ENCODE peak calls at places on chromosomes 13 and 19, in ten cellular contexts. One of them, this sample, is unnamed.
A peak's percentile ranks its signal among the peaks of the same experiment; 100 is the strongest.

GRCh38 chr19:56692496-56692895 is 20.9 kb upstream of the ZNF835 start:
- DNase-seq in PC-9: no peak
- DNase-seq in GM23338: no peak
- DNase-seq in IMR-90: no peak
- DNase-seq in PC-3: no peak
- DNase-seq in left ventricle myocardium inferior: no peak
- DNase-seq in mucosa of descending colon: no peak
- DNase-seq in heart right ventricle: no peak
- DNase-seq in psoas muscle: no peak
- DNase-seq in heart left ventricle: no peak
- DNase-seq in this sample: no peak

GRCh38 chr19:12769689-12770088 is 5.7 kb downstream of the HOOK2 start:
- DNase-seq in PC-9: no peak
- DNase-seq in GM23338: peak; percentile 94
- DNase-seq in IMR-90: no peak
- DNase-seq in PC-3: no peak
- DNase-seq in left ventricle myocardium inferior: no peak
- DNase-seq in mucosa of descending colon: peak; percentile 59
- DNase-seq in heart right ventricle: no peak
- DNase-seq in psoas muscle: no peak
- DNase-seq in heart left ventricle: no peak
- DNase-seq in this sample: peak; percentile 32

GRCh38 chr13:35716186-35716585 is 239.7 kb upstream of the MAB21L1 start:
- DNase-seq in PC-9: peak; percentile 56
- DNase-seq in GM23338: no peak
- DNase-seq in IMR-90: peak; percentile 26
- DNase-seq in PC-3: peak; percentile 74
- DNase-seq in left ventricle myocardium inferior: no peak
- DNase-seq in mucosa of descending colon: no peak
- DNase-seq in heart right ventricle: no peak
- DNase-seq in psoas muscle: no peak
- DNase-seq in heart left ventricle: no peak
- DNase-seq in this sample: no peak

GRCh38 chr13:25906211-25906661 is 145.6 kb downstream of the SHISA2 start:
- DNase-seq in PC-9: no peak
- DNase-seq in GM23338: no peak
- DNase-seq in IMR-90: no peak
- DNase-seq in PC-3: no peak
- DNase-seq in left ventricle myocardium inferior: no peak
- DNase-seq in mucosa of descending colon: no peak
- DNase-seq in heart right ventricle: no peak
- DNase-seq in psoas muscle: no peak
- DNase-seq in heart left ventricle: no peak
- DNase-seq in this sample: no peak

GRCh38 chr19:13831560-13832056 is 36.4 kb downstream of the ZSWIM4 start:
- DNase-seq in PC-9: no peak
- DNase-seq in GM23338: no peak
- DNase-seq in IMR-90: no peak
- DNase-seq in PC-3: no peak
- DNase-seq in left ventricle myocardium inferior: no peak
- DNase-seq in mucosa of descending colon: no peak
- DNase-seq in heart right ventricle: no peak
- DNase-seq in psoas muscle: no peak
- DNase-seq in heart left ventricle: no peak
- DNase-seq in this sample: no peak

GRCh38 chr13:52711277-52711676 is 28.3 kb downstream of the CNMD start:
- DNase-seq in PC-9: no peak
- DNase-seq in GM23338: peak; percentile 23
- DNase-seq in IMR-90: no peak
- DNase-seq in PC-3: no peak
- DNase-seq in left ventricle myocardium inferior: no peak
- DNase-seq in mucosa of descending colon: no peak
- DNase-seq in heart right ventricle: no peak
- DNase-seq in psoas muscle: no peak
- DNase-seq in heart left ventricle: no peak
- DNase-seq in this sample: no peak

GRCh38 chr19:18514800-18515682 is 6.8 kb downstream of the ELL start:
- DNase-seq in PC-9: peak; percentile 80
- DNase-seq in GM23338: no peak
- DNase-seq in IMR-90: peak; percentile 67
- DNase-seq in PC-3: peak; percentile 35
- DNase-seq in left ventricle myocardium inferior: peak; percentile 51
- DNase-seq in mucosa of descending colon: peak; percentile 64
- DNase-seq in heart right ventricle: peak; percentile 48
- DNase-seq in psoas muscle: peak; percentile 71
- DNase-seq in heart left ventricle: peak; percentile 49
- DNase-seq in this sample: peak; percentile 54

GRCh38 chr13:30017880-30018279 is 167.5 kb upstream of the UBL3 start:
- DNase-seq in PC-9: no peak
- DNase-seq in GM23338: peak; percentile 43
- DNase-seq in IMR-90: no peak
- DNase-seq in PC-3: no peak
- DNase-seq in left ventricle myocardium inferior: no peak
- DNase-seq in mucosa of descending colon: no peak
- DNase-seq in heart right ventricle: no peak
- DNase-seq in psoas muscle: no peak
- DNase-seq in heart left ventricle: no peak
- DNase-seq in this sample: no peak

GRCh38 chr19:55166530-55167268 is at the start of gene DNAAF3:
- DNase-seq in PC-9: peak; percentile 99
- DNase-seq in GM23338: peak; percentile 99
- DNase-seq in IMR-90: peak; percentile 96
- DNase-seq in PC-3: peak; percentile 99
- DNase-seq in left ventricle myocardium inferior: peak; percentile 91
- DNase-seq in mucosa of descending colon: peak; percentile 93
- DNase-seq in heart right ventricle: peak; percentile 90
- DNase-seq in psoas muscle: peak; percentile 90
- DNase-seq in heart left ventricle: peak; percentile 93
- DNase-seq in this sample: peak; percentile 98

GRCh38 chr13:95296326-95296939 is 4.8 kb downstream of the ABCC4 start:
- DNase-seq in PC-9: peak; percentile 50
- DNase-seq in GM23338: peak; percentile 80
- DNase-seq in IMR-90: no peak
- DNase-seq in PC-3: peak; percentile 54
- DNase-seq in left ventricle myocardium inferior: peak; percentile 42
- DNase-seq in mucosa of descending colon: peak; percentile 72
- DNase-seq in heart right ventricle: peak; percentile 38
- DNase-seq in psoas muscle: peak; percentile 42
- DNase-seq in heart left ventricle: peak; percentile 28
- DNase-seq in this sample: peak; percentile 58

GRCh38 chr13:67043901-67044300 is 186.2 kb downstream of the PCDH9 start:
- DNase-seq in PC-9: no peak
- DNase-seq in GM23338: no peak
- DNase-seq in IMR-90: peak; percentile 57
- DNase-seq in PC-3: no peak
- DNase-seq in left ventricle myocardium inferior: no peak
- DNase-seq in mucosa of descending colon: no peak
- DNase-seq in heart right ventricle: no peak
- DNase-seq in psoas muscle: no peak
- DNase-seq in heart left ventricle: no peak
- DNase-seq in this sample: no peak

GRCh38 chr13:39051157-39051556 is 12.9 kb downstream of the NHLRC3 start:
- DNase-seq in PC-9: no peak
- DNase-seq in GM23338: peak; percentile 46
- DNase-seq in IMR-90: peak; percentile 50
- DNase-seq in PC-3: peak; percentile 52
- DNase-seq in left ventricle myocardium inferior: no peak
- DNase-seq in mucosa of descending colon: no peak
- DNase-seq in heart right ventricle: no peak
- DNase-seq in psoas muscle: no peak
- DNase-seq in heart left ventricle: no peak
- DNase-seq in this sample: no peak

GRCh38 chr13:71751074-71751473 is 115.9 kb downstream of the DACH1 start:
- DNase-seq in PC-9: no peak
- DNase-seq in GM23338: no peak
- DNase-seq in IMR-90: no peak
- DNase-seq in PC-3: no peak
- DNase-seq in left ventricle myocardium inferior: no peak
- DNase-seq in mucosa of descending colon: no peak
- DNase-seq in heart right ventricle: no peak
- DNase-seq in psoas muscle: no peak
- DNase-seq in heart left ventricle: no peak
- DNase-seq in this sample: no peak

GRCh38 chr19:4911786-4912672 is 2.7 kb downstream of the UHRF1 start:
- DNase-seq in PC-9: peak; percentile 90
- DNase-seq in GM23338: peak; percentile 77
- DNase-seq in IMR-90: peak; percentile 100
- DNase-seq in PC-3: peak; percentile 99
- DNase-seq in left ventricle myocardium inferior: peak; percentile 32
- DNase-seq in mucosa of descending colon: peak; percentile 59
- DNase-seq in heart right ventricle: peak; percentile 26
- DNase-seq in psoas muscle: peak; percentile 74
- DNase-seq in heart left ventricle: peak; percentile 48
- DNase-seq in this sample: peak; percentile 54

GRCh38 chr19:34096020-34096915 is 76.0 kb upstream of the LSM14A start:
- DNase-seq in PC-9: no peak
- DNase-seq in GM23338: peak; percentile 83
- DNase-seq in IMR-90: peak; percentile 50
- DNase-seq in PC-3: peak; percentile 72
- DNase-seq in left ventricle myocardium inferior: no peak
- DNase-seq in mucosa of descending colon: peak; percentile 9
- DNase-seq in heart right ventricle: no peak
- DNase-seq in psoas muscle: no peak
- DNase-seq in heart left ventricle: no peak
- DNase-seq in this sample: no peak

DNA sequence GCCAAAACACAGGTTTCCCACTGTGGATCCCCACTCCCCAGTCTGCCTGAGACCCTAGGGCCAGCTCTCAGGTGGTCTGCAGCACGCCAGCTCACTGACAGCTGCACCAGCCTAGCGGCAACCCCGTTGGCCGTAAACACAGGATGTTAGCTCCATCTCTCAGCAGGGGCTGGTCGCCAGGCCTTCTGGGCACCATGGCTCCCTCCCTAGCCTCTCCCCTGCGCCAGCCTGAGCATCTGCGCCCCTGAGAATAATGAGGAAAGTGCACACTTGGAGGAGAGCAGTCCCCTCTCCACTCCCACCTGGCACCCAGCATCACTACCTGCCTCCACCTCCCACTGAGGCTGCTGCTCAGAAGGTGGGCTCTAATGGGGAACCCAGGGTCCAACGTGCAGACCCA is 20.8 kb upstream of the EPHX3 start:
- DNase-seq in PC-9: no peak
- DNase-seq in GM23338: no peak
- DNase-seq in IMR-90: no peak
- DNase-seq in PC-3: no peak
- DNase-seq in left ventricle myocardium inferior: no peak
- DNase-seq in mucosa of descending colon: no peak
- DNase-seq in heart right ventricle: no peak
- DNase-seq in psoas muscle: no peak
- DNase-seq in heart left ventricle: no peak
- DNase-seq in this sample: no peak
- H3K4me1 ChIP-seq in PC-9: peaks cover 39% of the 10 kb centered on the region
- H3K4me1 ChIP-seq in GM23338: peaks cover 6% of the 10 kb centered on the region
- H3K4me1 ChIP-seq in IMR-90: peaks cover 40% of the 10 kb centered on the region
- H3K4me1 ChIP-seq in PC-3: peaks cover 31% of the 10 kb centered on the region
- H3K4me1 ChIP-seq in left ventricle myocardium inferior: peaks cover 68% of the 10 kb centered on the region
- H3K4me1 ChIP-seq in mucosa of descending colon: peaks cover 30% of the 10 kb centered on the region
- H3K4me1 ChIP-seq in heart right ventricle: peaks cover 53% of the 10 kb centered on the region
- H3K4me1 ChIP-seq in psoas muscle: peaks cover 57% of the 10 kb centered on the region
- H3K4me1 ChIP-seq in heart left ventricle: peaks cover 61% of the 10 kb centered on the region
- H3K4me1 ChIP-seq in this sample: peaks cover 2% of the 10 kb centered on the region

GRCh38 chr19:9836021-9836420 is 903 bp downstream of the PIN1 start:
- DNase-seq in PC-9: no peak
- DNase-seq in GM23338: no peak
- DNase-seq in IMR-90: peak; percentile 43
- DNase-seq in PC-3: peak; percentile 59
- DNase-seq in left ventricle myocardium inferior: no peak
- DNase-seq in mucosa of descending colon: no peak
- DNase-seq in heart right ventricle: no peak
- DNase-seq in psoas muscle: no peak
- DNase-seq in heart left ventricle: no peak
- DNase-seq in this sample: no peak
- TF ChIP-seq CTCF in PC-9: no peak
- TF ChIP-seq CTCF in GM23338: no peak
- TF ChIP-seq CTCF in IMR-90: no peak
- TF ChIP-seq CTCF in PC-3: peak; percentile 22
- TF ChIP-seq CTCF in left ventricle myocardium inferior: no peak
- TF ChIP-seq CTCF in mucosa of descending colon: no peak
- TF ChIP-seq CTCF in heart right ventricle: no peak
- TF ChIP-seq CTCF in psoas muscle: no peak
- TF ChIP-seq CTCF in heart left ventricle: no peak
- TF ChIP-seq CTCF in this sample: no peak

GRCh38 chr13:49373699-49374098 is 70.2 kb downstream of the CAB39L start:
- DNase-seq in PC-9: no peak
- DNase-seq in GM23338: no peak
- DNase-seq in IMR-90: peak; percentile 42
- DNase-seq in PC-3: no peak
- DNase-seq in left ventricle myocardium inferior: no peak
- DNase-seq in mucosa of descending colon: no peak
- DNase-seq in heart right ventricle: no peak
- DNase-seq in psoas muscle: no peak
- DNase-seq in heart left ventricle: no peak
- DNase-seq in this sample: no peak
- H3K4me1 ChIP-seq in PC-9: peaks cover 30% of the 10 kb centered on the region
- H3K4me1 ChIP-seq in GM23338: peaks cover 7% of the 10 kb centered on the region
- H3K4me1 ChIP-seq in IMR-90: peaks cover 4% of the 10 kb centered on the region
- H3K4me1 ChIP-seq in PC-3: peaks cover 24% of the 10 kb centered on the region
- H3K4me1 ChIP-seq in left ventricle myocardium inferior: peaks cover 14% of the 10 kb centered on the region
- H3K4me1 ChIP-seq in mucosa of descending colon: no peaks in the 10 kb centered on the region
- H3K4me1 ChIP-seq in heart right ventricle: peaks cover 9% of the 10 kb centered on the region
- H3K4me1 ChIP-seq in psoas muscle: no peaks in the 10 kb centered on the region
- H3K4me1 ChIP-seq in heart left ventricle: peaks cover 1% of the 10 kb centered on the region
- H3K4me1 ChIP-seq in this sample: peaks cover 12% of the 10 kb centered on the region

DNA sequence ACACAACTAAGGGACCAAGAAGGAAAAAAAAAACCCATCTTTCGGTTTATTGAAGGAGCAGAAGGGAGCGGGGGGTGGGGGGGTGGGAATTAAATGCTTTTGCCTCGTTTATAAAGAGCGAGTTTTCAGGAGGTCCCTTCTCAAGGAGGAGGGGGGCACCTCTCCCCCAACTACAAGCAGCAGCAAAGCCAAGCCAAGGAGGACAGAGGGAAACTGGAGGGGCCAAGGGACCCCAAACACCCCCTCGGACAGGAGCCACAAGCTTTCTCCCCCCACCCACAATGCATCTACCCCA is 2.4 kb downstream of the IRF2BP1 start:
- DNase-seq in PC-9: no peak
- DNase-seq in GM23338: no peak
- DNase-seq in IMR-90: no peak
- DNase-seq in PC-3: no peak
- DNase-seq in left ventricle myocardium inferior: no peak
- DNase-seq in mucosa of descending colon: no peak
- DNase-seq in heart right ventricle: no peak
- DNase-seq in psoas muscle: no peak
- DNase-seq in heart left ventricle: no peak
- DNase-seq in this sample: no peak
- TF ChIP-seq CTCF in PC-9: peak; percentile 51
- TF ChIP-seq CTCF in GM23338: no peak
- TF ChIP-seq CTCF in IMR-90: no peak
- TF ChIP-seq CTCF in PC-3: no peak
- TF ChIP-seq CTCF in left ventricle myocardium inferior: no peak
- TF ChIP-seq CTCF in mucosa of descending colon: no peak
- TF ChIP-seq CTCF in heart right ventricle: no peak
- TF ChIP-seq CTCF in psoas muscle: no peak
- TF ChIP-seq CTCF in heart left ventricle: no peak
- TF ChIP-seq CTCF in this sample: no peak

GRCh38 chr19:15679089-15679488 is 6.2 kb downstream of the CYP4F12 start:
- DNase-seq in PC-9: no peak
- DNase-seq in GM23338: no peak
- DNase-seq in IMR-90: no peak
- DNase-seq in PC-3: no peak
- DNase-seq in left ventricle myocardium inferior: no peak
- DNase-seq in mucosa of descending colon: no peak
- DNase-seq in heart right ventricle: no peak
- DNase-seq in psoas muscle: no peak
- DNase-seq in heart left ventricle: no peak
- DNase-seq in this sample: no peak
- H3K4me1 ChIP-seq in PC-9: no peaks in the 10 kb centered on the region
- H3K4me1 ChIP-seq in GM23338: no peaks in the 10 kb centered on the region
- H3K4me1 ChIP-seq in IMR-90: no peaks in the 10 kb centered on the region
- H3K4me1 ChIP-seq in PC-3: no peaks in the 10 kb centered on the region
- H3K4me1 ChIP-seq in left ventricle myocardium inferior: no peaks in the 10 kb centered on the region
- H3K4me1 ChIP-seq in mucosa of descending colon: peaks cover 4% of the 10 kb centered on the region
- H3K4me1 ChIP-seq in heart right ventricle: no peaks in the 10 kb centered on the region
- H3K4me1 ChIP-seq in psoas muscle: no peaks in the 10 kb centered on the region
- H3K4me1 ChIP-seq in heart left ventricle: no peaks in the 10 kb centered on the region
- H3K4me1 ChIP-seq in this sample: no peaks in the 10 kb centered on the region

This sample was measured in thyroid gland.